ENCODE peak calls at places on chromosomes 5 and 9, in ten cellular contexts. V is right atrium auricular region; I is colonic mucosa; Y is fibroblast of mammary gland; H is effector memory CD4-positive, alpha-beta T cell; D is fibroblast of lung; J is cardiac muscle cell; Z is right lobe of liver; E is HFF-Myc; S is cardiac fibroblast. P is an unnamed sample.

GRCh38 chr5:159928122-159928960 is 12.1 kb downstream of the ADRA1B start:
- DNase-seq in V (no peak), I (no peak), Y (peak), H (no peak), D (peak), J (peak), Z (no peak), E (peak), S (peak), P (peak)

GRCh38 chr5:153658606-153659005 is 168.1 kb downstream of the GRIA1 start:
- DNase-seq in V (no peak), I (no peak), Y (no peak), H (no peak), D (no peak), J (no peak), Z (no peak), E (no peak), S (no peak), P (no peak)

GRCh38 chr5:38797838-38798237 is 48.0 kb upstream of the OSMR start:
- DNase-seq in V (no peak), I (no peak), Y (no peak), H (no peak), D (no peak), J (no peak), Z (no peak), E (no peak), S (no peak), P (no peak)

GRCh38 chr9:129489838-129490582 is 130.9 kb downstream of the C9orf50 start:
- DNase-seq in V (no peak), I (no peak), Y (peak), H (peak), D (no peak), J (peak), Z (peak), E (no peak), S (no peak), P (peak)

GRCh38 chr5:135353952-135354721 is 44.9 kb downstream of the MACROH2A1 start:
- DNase-seq in V (no peak), I (no peak), Y (peak), H (no peak), D (peak), J (peak), Z (no peak), E (no peak), S (peak), P (peak)

GRCh38 chr9:2411459-2412215 is 209.9 kb upstream of the VLDLR start:
- DNase-seq in V (no peak), I (no peak), Y (no peak), H (no peak), D (no peak), J (peak), Z (no peak), E (no peak), S (peak), P (no peak)

GRCh38 chr5:174903333-174903732 is 179.0 kb downstream of the MSX2 start:
- DNase-seq in V (no peak), I (no peak), Y (peak), H (no peak), D (no peak), J (no peak), Z (no peak), E (no peak), S (no peak), P (no peak)

GRCh38 chr9:101738566-101739183 is at the start of gene GRIN3A:
- DNase-seq in V (no peak), I (peak), Y (no peak), H (no peak), D (no peak), J (no peak), Z (peak), E (no peak), S (peak), P (no peak)

GRCh38 chr5:67053229-67053628 is 143.4 kb downstream of the CD180 start:
- DNase-seq in V (no peak), I (no peak), Y (no peak), H (no peak), D (no peak), J (no peak), Z (no peak), E (no peak), S (no peak), P (no peak)

GRCh38 chr9:114392749-114393112 is 4.9 kb upstream of the AKNA start:
- DNase-seq in V (no peak), I (peak), Y (no peak), H (no peak), D (peak), J (no peak), Z (no peak), E (no peak), S (no peak), P (no peak)

GRCh38 chr9:136439550-136440408 is at the start of gene INPP5E:
- DNase-seq in V (no peak), I (peak), Y (peak), H (peak), D (peak), J (peak), Z (peak), E (no peak), S (peak), P (peak)

GRCh38 chr5:113474100-113474700 is 14.1 kb downstream of the MCC start:
- DNase-seq in V (no peak), I (no peak), Y (no peak), H (no peak), D (no peak), J (peak), Z (no peak), E (no peak), S (no peak), P (no peak)

GRCh38 chr5:75509956-75510355 is 1.5 kb downstream of the CERT1 start:
- DNase-seq in V (no peak), I (peak), Y (peak), H (no peak), D (peak), J (peak), Z (no peak), E (no peak), S (peak), P (peak)

GRCh38 chr5:126811515-126812198 is 34.7 kb downstream of the LMNB1 start:
- DNase-seq in V (no peak), I (no peak), Y (peak), H (no peak), D (no peak), J (peak), Z (no peak), E (no peak), S (peak), P (no peak)

GRCh38 chr9:92132501-92132900 is 17.3 kb upstream of the SPTLC1 start:
- DNase-seq in V (peak), I (no peak), Y (no peak), H (no peak), D (no peak), J (no peak), Z (no peak), E (no peak), S (no peak), P (no peak)

GRCh38 chr9:92138157-92138959 is 23.1 kb upstream of the SPTLC1 start:
- DNase-seq in V (peak), I (peak), Y (peak), H (peak), D (peak), J (peak), Z (peak), E (no peak), S (peak), P (peak)

GRCh38 chr9:92133949-92134604 is 18.9 kb upstream of the SPTLC1 start:
- DNase-seq in V (peak), I (peak), Y (peak), H (peak), D (peak), J (peak), Z (peak), E (no peak), S (peak), P (peak)

GRCh38 chr9:92136184-92136858 is 21.1 kb upstream of the SPTLC1 start:
- DNase-seq in V (peak), I (no peak), Y (no peak), H (no peak), D (no peak), J (no peak), Z (no peak), E (no peak), S (no peak), P (peak)

DNA sequence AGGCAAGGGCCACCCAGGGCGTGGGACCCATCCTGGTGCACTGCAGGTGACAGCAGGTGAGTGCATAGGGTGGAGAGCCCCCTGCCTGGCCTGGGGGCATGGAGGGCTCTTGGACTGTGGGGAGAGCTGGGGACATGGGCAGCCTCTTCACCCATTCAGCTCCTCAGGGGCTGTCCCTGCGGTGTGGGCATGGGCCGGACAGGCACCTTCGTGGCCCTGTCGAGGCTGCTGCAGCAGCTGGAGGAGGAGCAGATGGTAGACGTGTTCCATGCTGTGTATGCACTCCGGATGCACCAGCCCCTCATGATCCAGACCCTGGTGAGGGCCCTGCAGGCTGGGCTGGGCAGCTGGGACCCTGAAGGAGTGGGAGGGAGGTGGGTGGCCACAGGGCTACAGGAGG is 20.4 kb upstream of the SPTLC1 start:
- DNase-seq in V (no peak), I (no peak), Y (no peak), H (no peak), D (no peak), J (no peak), Z (no peak), E (no peak), S (no peak), P (no peak)
- H3K4me3 ChIP-seq in V (no peak), I (no peak), Y (no peak), H (no peak), D (no peak), J (no peak), Z (no peak), E (no peak), S (no peak), P (no peak)

GRCh38 chr5:14284366-14285148 is 141.4 kb downstream of the TRIO start:
- DNase-seq in V (no peak), I (no peak), Y (no peak), H (no peak), D (no peak), J (no peak), Z (no peak), E (no peak), S (no peak), P (no peak)

GRCh38 chr5:14277407-14278320 is 134.5 kb downstream of the TRIO start:
- DNase-seq in V (no peak), I (no peak), Y (no peak), H (no peak), D (no peak), J (no peak), Z (no peak), E (no peak), S (no peak), P (no peak)

GRCh38 chr5:14286007-14286406 is 142.9 kb downstream of the TRIO start:
- DNase-seq in V (no peak), I (no peak), Y (no peak), H (no peak), D (no peak), J (peak), Z (no peak), E (no peak), S (no peak), P (no peak)

GRCh38 chr5:14281746-14282181 is 138.6 kb downstream of the TRIO start:
- DNase-seq in V (no peak), I (no peak), Y (no peak), H (no peak), D (no peak), J (no peak), Z (no peak), E (no peak), S (no peak), P (no peak)

GRCh38 chr5:14280294-14280854 is 137.2 kb downstream of the TRIO start:
- DNase-seq in V (no peak), I (no peak), Y (no peak), H (no peak), D (no peak), J (no peak), Z (no peak), E (no peak), S (no peak), P (no peak)
- H3K4me3 ChIP-seq in V (no peak), I (no peak), Y (no peak), H (no peak), D (no peak), J (no peak), Z (no peak), E (no peak), S (no peak), P (no peak)

GRCh38 chr9:20378851-20379250 is 243.4 kb downstream of the MLLT3 start:
- DNase-seq in V (no peak), I (no peak), Y (no peak), H (no peak), D (no peak), J (no peak), Z (no peak), E (no peak), S (no peak), P (no peak)
- H3K4me3 ChIP-seq in V (no peak), I (no peak), Y (no peak), H (no peak), D (no peak), J (no peak), Z (no peak), E (no peak), S (no peak), P (no peak)

GRCh38 chr9:93263334-93264229 is 79.6 kb downstream of the WNK2 start:
- DNase-seq in V (no peak), I (peak), Y (no peak), H (no peak), D (no peak), J (no peak), Z (no peak), E (no peak), S (no peak), P (no peak)

GRCh38 chr9:93262537-93263310 is 78.8 kb downstream of the WNK2 start:
- DNase-seq in V (peak), I (peak), Y (no peak), H (no peak), D (no peak), J (no peak), Z (no peak), E (no peak), S (no peak), P (peak)

GRCh38 chr9:93265972-93266371 is 82.0 kb downstream of the WNK2 start:
- DNase-seq in V (peak), I (peak), Y (no peak), H (no peak), D (no peak), J (no peak), Z (no peak), E (no peak), S (no peak), P (no peak)

GRCh38 chr9:93265301-93265971 is 81.5 kb downstream of the WNK2 start:
- DNase-seq in V (peak), I (peak), Y (no peak), H (no peak), D (no peak), J (no peak), Z (no peak), E (no peak), S (no peak), P (no peak)

GRCh38 chr9:93264338-93265125 is 80.6 kb downstream of the WNK2 start:
- DNase-seq in V (peak), I (peak), Y (no peak), H (no peak), D (no peak), J (no peak), Z (no peak), E (no peak), S (no peak), P (no peak)
- H3K4me3 ChIP-seq in V (no peak), I (no peak), Y (no peak), H (no peak), D (no peak), J (no peak), Z (no peak), E (no peak), S (no peak), P (no peak)

DNA sequence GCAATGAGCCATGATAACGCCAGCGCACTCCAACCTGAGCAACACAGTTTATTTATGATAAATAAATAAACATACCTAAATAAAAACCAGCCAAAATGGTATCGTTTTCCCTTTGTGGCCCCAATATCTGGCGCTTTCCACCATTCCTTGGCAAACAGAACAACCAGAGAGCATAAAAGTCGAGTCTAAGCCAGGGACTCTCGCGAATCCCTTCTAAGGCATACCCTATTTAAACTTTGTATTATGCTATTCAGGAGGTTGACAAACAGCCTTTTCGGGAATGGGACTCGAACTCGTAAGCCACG is 389 bp upstream of the MATR3 start:
- DNase-seq in V (no peak), I (no peak), Y (no peak), H (no peak), D (no peak), J (no peak), Z (no peak), E (no peak), S (no peak), P (no peak)
- H3K4me3 ChIP-seq in V (peak), I (peak), Y (peak), H (peak), D (peak), J (peak), Z (peak), E (peak), S (peak), P (peak)

GRCh38 chr9:82489579-82489915 is 501.0 kb downstream of the SPATA31D1 start:
- DNase-seq in V (no peak), I (no peak), Y (peak), H (no peak), D (peak), J (peak), Z (no peak), E (no peak), S (peak), P (no peak)
- H3K4me3 ChIP-seq in V (no peak), I (no peak), Y (no peak), H (no peak), D (no peak), J (no peak), Z (no peak), E (no peak), S (no peak), P (no peak)

P was measured in thyroid gland.